ENCODE peak calls at places on chromosomes 2 and 18, in six cellular contexts. P is activated T-cell treated with anti-CD3 and anti-CD28 coated beads for 1 hour; A is neural crest cell; G is amniotic stem cell; V is NCI-H510A; X is activated naive CD4-positive, alpha-beta T cell treated with anti-CD3 and anti-CD28 coated beads, Interleukin-2, amount 50 U/mL, for 16 hours. N is an unnamed sample.
A peak's percentile ranks its signal among the peaks of the same experiment; 100 is the strongest.

GRCh38 chr2:54671010-54671409 is 52.5 kb upstream of the EML6 start:
- DNase-seq in X (no peak), G (no peak), A (no peak), P (no peak), V (no peak), N (no peak)

GRCh38 chr18:40851014-40851429 is 1104.0 kb upstream of the PIK3C3 start:
- DNase-seq in G (no peak), X (no peak), V (no peak), P (no peak), A (no peak), N (no peak)

GRCh38 chr18:6056171-6056932 is 161.0 kb upstream of the TMEM200C start:
- DNase-seq in X (no peak), P (no peak), V (peak; percentile 49), A (peak; percentile 13), G (no peak), N (no peak)

GRCh38 chr18:8611916-8612576 is 2.8 kb downstream of the RAB12 start:
- DNase-seq in V (no peak), X (no peak), G (no peak), A (no peak), P (no peak), N (no peak)

GRCh38 chr2:186903183-186903582 is 54.2 kb upstream of the ZSWIM2 start:
- DNase-seq in V (no peak), P (no peak), A (no peak), G (no peak), X (no peak), N (no peak)

GRCh38 chr18:49249523-49249922 is 210.9 kb downstream of the DYM start:
- DNase-seq in A (no peak), X (no peak), P (no peak), V (no peak), G (peak; percentile 83), N (no peak)

GRCh38 chr2:168211664-168212163 is 35.7 kb downstream of the STK39 start:
- DNase-seq in X (peak; percentile 38), G (no peak), A (no peak), V (no peak), P (no peak), N (no peak)

GRCh38 chr2:208252766-208253492 is 1.9 kb downstream of the IDH1 start:
- DNase-seq in G (no peak), P (no peak), V (no peak), X (no peak), A (no peak), N (no peak)

GRCh38 chr18:45670281-45670962 is 53.6 kb upstream of the SLC14A1 start:
- DNase-seq in V (no peak), X (peak; percentile 45), A (no peak), P (no peak), G (no peak), N (no peak)

GRCh38 chr2:18837233-18837632 is 247.9 kb upstream of the NT5C1B start:
- DNase-seq in A (no peak), V (no peak), X (no peak), G (no peak), P (no peak), N (no peak)

GRCh38 chr2:132009874-132010521 is 151.8 kb downstream of the ANKRD30BL start:
- DNase-seq in G (no peak), A (no peak), V (no peak), P (no peak), X (no peak), N (no peak)

GRCh38 chr2:46909771-46910419 is 5.7 kb downstream of the MCFD2 start:
- DNase-seq in X (peak; percentile 22), V (no peak), G (peak; percentile 41), P (no peak), A (no peak), N (no peak)

GRCh38 chr2:169965495-169965894 is 138.2 kb downstream of the UBR3 start:
- DNase-seq in X (no peak), A (no peak), G (no peak), V (no peak), P (no peak), N (no peak)

GRCh38 chr2:128623776-128624424 is 305.2 kb upstream of the HS6ST1 start:
- DNase-seq in A (no peak), V (no peak), X (no peak), G (peak; percentile 63), P (no peak), N (no peak)

GRCh38 chr2:86226780-86227520 is 27.7 kb downstream of the MRPL35 start:
- DNase-seq in A (no peak), X (no peak), P (no peak), G (no peak), V (no peak), N (no peak)

GRCh38 chr2:112658301-112658700 is 12.6 kb downstream of the SLC20A1 start:
- DNase-seq in P (no peak), V (no peak), X (no peak), G (no peak), A (no peak), N (no peak)

GRCh38 chr2:222305510-222306392 is 7.0 kb upstream of the PAX3 start:
- DNase-seq in V (no peak), G (no peak), A (peak; percentile 34), P (no peak), X (no peak), N (peak; percentile 35)

GRCh38 chr2:111617804-111618576 is 266.0 kb downstream of the ANAPC1 start:
- DNase-seq in A (no peak), X (no peak), G (no peak), V (no peak), P (no peak), N (no peak)

GRCh38 chr2:98134601-98135000 is 47.6 kb downstream of the VWA3B start:
- DNase-seq in G (no peak), V (no peak), P (no peak), A (no peak), X (no peak), N (no peak)

GRCh38 chr18:23283933-23284430 is 148.7 kb downstream of the CABLES1 start:
- DNase-seq in A (no peak), P (no peak), X (no peak), G (no peak), V (no peak), N (peak; percentile 38)

GRCh38 chr2:231364961-231365810 is 30.3 kb upstream of the B3GNT7 start:
- DNase-seq in V (peak; percentile 76), G (peak; percentile 65), P (no peak), X (no peak), A (peak; percentile 23), N (peak; percentile 66)

GRCh38 chr2:111642576-111643327 is 241.2 kb downstream of the ANAPC1 start:
- DNase-seq in G (no peak), P (no peak), A (no peak), X (no peak), V (no peak), N (no peak)

GRCh38 chr2:143442203-143442602 is 313.0 kb downstream of the ARHGAP15 start:
- DNase-seq in V (no peak), A (no peak), X (no peak), P (no peak), G (no peak), N (no peak)

GRCh38 chr2:217052856-217053577 is 193.2 kb upstream of the TNP1 start:
- DNase-seq in A (no peak), P (no peak), G (no peak), V (no peak), X (no peak), N (no peak)

GRCh38 chr2:80943487-80943886 is 638.9 kb upstream of the LRRTM1 start:
- DNase-seq in A (no peak), G (no peak), V (no peak), X (no peak), P (no peak), N (no peak)

GRCh38 chr2:219497495-219498279 is 1.0 kb upstream of the GMPPA start:
- DNase-seq in P (no peak), A (peak; percentile 60), X (no peak), G (peak; percentile 34), V (no peak), N (peak; percentile 88)

GRCh38 chr18:74895686-74896085 is 298.0 kb downstream of the ZNF407 start:
- DNase-seq in V (no peak), X (no peak), G (no peak), A (no peak), P (no peak), N (no peak)

GRCh38 chr18:3597159-3597977 is 147.4 kb downstream of the TGIF1 start:
- DNase-seq in X (no peak), A (no peak), G (no peak), P (no peak), V (no peak), N (no peak)

GRCh38 chr2:187118331-187119099 is 269.5 kb upstream of the ZSWIM2 start:
- DNase-seq in X (no peak), V (no peak), A (no peak), P (no peak), G (no peak), N (no peak)

GRCh38 chr2:238294393-238295143 is 6.2 kb upstream of the PER2 start:
- DNase-seq in G (no peak), V (no peak), A (no peak), X (no peak), P (no peak), N (no peak)

GRCh38 chr2:176490061-176490861 is 221.0 kb downstream of the MTX2 start:
- DNase-seq in A (peak; percentile 3), P (no peak), G (no peak), X (no peak), V (no peak), N (no peak)

GRCh38 chr2:18829331-18829902 is 240.0 kb upstream of the NT5C1B start:
- DNase-seq in A (no peak), G (peak; percentile 6), P (no peak), V (no peak), X (no peak), N (peak; percentile 22)

GRCh38 chr2:6423131-6423530 is 442.6 kb downstream of the CMPK2 start:
- DNase-seq in G (no peak), X (no peak), V (no peak), A (no peak), P (no peak), N (no peak)